ENCODE peak calls at places on chromosomes 3 and 15, in six cellular contexts. G is fibroblast of lung; X is ACHN; S is activated naive CD8-positive, alpha-beta T cell treated with anti-CD3 and anti-CD28 coated beads, Interleukin-2, amount 50 U/mL, for 24 hours; L is GM12865; W is hepatic stellate cell. I is an unnamed sample.

GRCh38 chr15:95912280-95912625 is 418.2 kb upstream of the NR2F2 start:
- DNase-seq in L (no peak), W (no peak), X (no peak), S (no peak), G (no peak), I (no peak)

GRCh38 chr3:186783731-186784515 is 546 bp downstream of the EIF4A2 start:
- DNase-seq in X (peak), S (peak), W (peak), G (peak), L (peak), I (peak)

GRCh38 chr3:29591579-29591978 is 310.7 kb downstream of the RBMS3 start:
- DNase-seq in W (no peak), L (no peak), S (no peak), X (no peak), G (no peak), I (no peak)

GRCh38 chr3:68931406-68932149 is 769 bp downstream of the TAFA4 start:
- DNase-seq in X (no peak), G (no peak), L (no peak), W (no peak), S (no peak), I (no peak)

GRCh38 chr15:66053991-66054390 is 184.7 kb downstream of the RAB11A start:
- DNase-seq in G (no peak), S (no peak), X (no peak), L (no peak), W (no peak), I (no peak)

GRCh38 chr3:154161806-154162205 is 40.6 kb downstream of the ARHGEF26 start:
- DNase-seq in S (no peak), L (no peak), X (no peak), G (no peak), W (no peak), I (no peak)

GRCh38 chr3:170914690-170915089 is 6.3 kb upstream of the EIF5A2 start:
- DNase-seq in G (no peak), X (no peak), S (no peak), W (no peak), L (no peak), I (no peak)

GRCh38 chr3:90039994-90040393 is 932.6 kb downstream of the EPHA3 start:
- DNase-seq in G (no peak), S (no peak), X (no peak), L (no peak), W (no peak), I (no peak)

GRCh38 chr15:85280203-85280602 is 100.2 kb upstream of the AKAP13 start:
- DNase-seq in G (no peak), W (no peak), L (peak), S (no peak), X (no peak), I (no peak)

GRCh38 chr3:33645060-33645841 is 72.8 kb downstream of the CLASP2 start:
- DNase-seq in L (no peak), G (peak), S (peak), X (peak), W (no peak), I (peak)

GRCh38 chr15:52066842-52067544 is 45.6 kb downstream of the BCL2L10 start:
- DNase-seq in S (no peak), L (no peak), W (no peak), X (no peak), G (no peak), I (no peak)

GRCh38 chr15:69074011-69074842 is 59.7 kb downstream of the NOX5 start:
- DNase-seq in L (no peak), S (no peak), W (peak), G (peak), X (peak), I (no peak)

GRCh38 chr15:75720787-75721461 is 8.3 kb upstream of the CSPG4 start:
- DNase-seq in X (peak), L (peak), S (peak), G (no peak), W (no peak), I (peak)

GRCh38 chr15:70236306-70237103 is 138.8 kb upstream of the TLE3 start:
- DNase-seq in G (peak), S (no peak), X (peak), W (no peak), L (no peak), I (peak)

GRCh38 chr15:38928431-38928830 is 363.8 kb upstream of the RASGRP1 start:
- DNase-seq in L (no peak), X (no peak), G (no peak), S (no peak), W (no peak), I (no peak)

GRCh38 chr15:36484038-36484778 is 95.2 kb upstream of the CDIN1 start:
- DNase-seq in L (no peak), X (no peak), W (no peak), S (no peak), G (peak), I (no peak)

GRCh38 chr15:98292442-98293240 is 332.1 kb downstream of the ARRDC4 start:
- DNase-seq in S (peak), G (peak), W (peak), L (peak), X (peak), I (peak)

GRCh38 chr15:78207641-78208340 is 26.6 kb downstream of the ACSBG1 start:
- DNase-seq in L (no peak), X (no peak), W (no peak), G (no peak), S (no peak), I (no peak)

GRCh38 chr3:149151843-149152242 is 22.4 kb downstream of the HPS3 start:
- DNase-seq in S (no peak), W (peak), L (peak), G (peak), X (no peak), I (no peak)

GRCh38 chr15:77786956-77787355 is 154.2 kb upstream of the LINGO1 start:
- DNase-seq in L (no peak), G (no peak), X (no peak), S (no peak), W (no peak), I (no peak)

GRCh38 chr3:178778579-178778978 is 242.3 kb downstream of the KCNMB2 start:
- DNase-seq in S (no peak), X (no peak), G (no peak), L (no peak), W (no peak), I (no peak)

GRCh38 chr3:138688871-138689299 is 80.3 kb downstream of the FAIM start:
- DNase-seq in W (no peak), G (no peak), L (peak), X (peak), S (no peak), I (no peak)

GRCh38 chr3:24495334-24495994 is 814 bp upstream of the THRB start:
- DNase-seq in S (no peak), X (no peak), G (no peak), L (no peak), W (no peak), I (no peak)

GRCh38 chr3:37315669-37316068 is 141.3 kb upstream of the LRRFIP2 start:
- DNase-seq in L (no peak), G (no peak), X (no peak), W (no peak), S (no peak), I (no peak)

I was measured in activated CD8-positive, alpha-beta T cell treated with anti-CD3 and anti-CD28 coated beads for 36 hours.